ENCODE peak calls at places on chromosome 5, in ten cellular contexts. M is tibial nerve, I is IMR-90, H is vagina, D is sigmoid colon, Q is endothelial cell of umbilical vein, E is uterus, P is body of pancreas, U is transverse colon, Y is breast epithelium. T is an unnamed sample. For H3K4me1, the result is how much of the 10 kb centered on the place peaks cover.

GRCh38 chr5:137470111-137470920 is 28.8 kb downstream of the SPOCK1 start:
- DNase-seq in M (no peak), P (peak), D (peak), H (no peak), E (peak), Q (peak), U (no peak), I (peak), Y (no peak), T (no peak)

GRCh38 chr5:174505621-174506020 is 218.8 kb upstream of the MSX2 start:
- DNase-seq in P (no peak), H (no peak), Q (no peak), I (peak), E (no peak), M (no peak), Y (no peak), U (no peak), D (no peak), T (no peak)

GRCh38 chr5:34053571-34054271 is 10.7 kb upstream of the C1QTNF3 start:
- DNase-seq in P (no peak), U (no peak), H (no peak), E (no peak), Q (no peak), D (no peak), I (no peak), M (no peak), Y (no peak), T (no peak)

GRCh38 chr5:111224561-111224989 is 391 bp downstream of the CAMK4 start:
- DNase-seq in I (peak), D (no peak), Y (no peak), U (no peak), Q (peak), P (no peak), M (no peak), H (no peak), E (no peak), T (no peak)

GRCh38 chr5:96844476-96844990 is 31.8 kb upstream of the ERAP2 start:
- DNase-seq in E (no peak), Y (no peak), M (no peak), U (no peak), H (no peak), D (no peak), Q (no peak), I (peak), P (no peak), T (no peak)

GRCh38 chr5:5648694-5649093 is 226.2 kb downstream of the ICE1 start:
- DNase-seq in U (no peak), E (no peak), I (no peak), P (no peak), D (no peak), H (no peak), M (no peak), Q (no peak), Y (no peak), T (no peak)

GRCh38 chr5:100780376-100780870 is 122.7 kb downstream of the ST8SIA4 start:
- DNase-seq in I (no peak), D (no peak), P (no peak), U (no peak), Y (no peak), M (no peak), E (no peak), Q (no peak), H (no peak), T (no peak)

GRCh38 chr5:17947029-17947428 is 312.8 kb downstream of the TAF11L14 start:
- DNase-seq in I (no peak), D (no peak), M (no peak), E (no peak), U (no peak), P (no peak), Q (no peak), Y (no peak), H (no peak), T (no peak)

GRCh38 chr5:78540335-78541057 is 108.1 kb downstream of the LHFPL2 start:
- DNase-seq in H (no peak), M (no peak), D (peak), U (no peak), Y (no peak), Q (no peak), P (no peak), E (no peak), I (no peak), T (no peak)

GRCh38 chr5:61329729-61330128 is 2.3 kb upstream of the ZSWIM6 start:
- DNase-seq in M (no peak), Y (no peak), U (no peak), D (no peak), I (peak), H (no peak), P (no peak), E (no peak), Q (peak), T (no peak)

GRCh38 chr5:66645039-66645438 is 48.8 kb downstream of the MAST4 start:
- DNase-seq in P (no peak), E (no peak), Q (no peak), H (no peak), I (no peak), D (no peak), U (no peak), M (no peak), Y (no peak), T (no peak)

GRCh38 chr5:37739817-37740261 is 100.0 kb downstream of the GDNF start:
- DNase-seq in E (no peak), Y (no peak), H (no peak), D (no peak), U (no peak), I (peak), P (no peak), Q (no peak), M (no peak), T (no peak)

GRCh38 chr5:140342287-140342686 is 4.1 kb downstream of the HBEGF start:
- DNase-seq in D (peak), I (no peak), H (no peak), E (no peak), M (no peak), U (no peak), Q (no peak), P (no peak), Y (no peak), T (no peak)

DNA sequence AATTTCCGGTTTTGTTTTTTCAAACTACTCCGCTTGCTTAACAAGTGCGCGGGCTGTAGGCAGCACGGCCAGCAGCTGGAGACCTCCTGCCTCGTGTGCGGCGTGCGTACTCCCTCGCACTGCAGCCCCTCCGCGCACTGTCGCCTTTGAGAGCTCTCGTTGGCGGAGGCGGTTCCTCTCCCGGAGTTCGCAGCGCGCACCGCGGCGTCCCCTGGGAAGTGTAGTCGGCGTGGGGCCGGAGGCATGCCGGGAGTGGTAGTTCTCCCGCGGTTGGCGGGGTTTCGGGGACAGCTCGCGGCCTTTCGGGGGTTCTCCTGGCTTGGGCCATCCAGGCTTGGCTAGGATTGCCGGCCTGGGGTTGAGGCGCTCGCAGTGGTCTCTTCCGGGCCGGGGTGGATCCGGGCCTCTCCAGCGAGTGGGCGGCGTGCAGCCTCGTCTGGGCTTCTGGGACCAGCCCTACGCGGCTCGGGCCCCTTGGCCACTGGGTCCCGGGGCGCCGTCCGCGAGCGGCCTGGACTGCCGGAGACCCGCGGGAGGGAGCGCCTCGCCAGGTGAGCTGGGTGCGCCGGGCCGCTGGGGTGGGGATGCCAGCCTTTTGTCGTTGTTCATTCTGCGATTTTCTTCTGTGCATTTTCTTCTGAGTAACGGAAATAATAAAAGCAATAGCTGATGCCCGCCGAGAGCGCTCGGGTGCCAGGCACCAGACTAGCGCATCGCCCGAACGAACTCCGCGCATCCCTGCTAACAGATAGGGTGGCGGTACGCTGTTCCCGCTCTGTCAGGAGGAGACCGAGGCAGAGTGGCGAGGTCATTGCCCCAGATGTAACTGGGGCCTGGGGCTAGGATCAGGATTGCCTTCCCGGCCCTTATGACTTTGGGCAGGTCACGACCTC is at the start of gene ZNF354C:
- DNase-seq in U (peak), E (peak), M (peak), Y (peak), Q (peak), P (peak), H (no peak), I (peak), D (peak), T (peak)
- H3K27ac ChIP-seq in U (peak), E (peak), M (peak), Y (peak), Q (peak), P (peak), H (peak), I (peak), D (peak), T (peak)

GRCh38 chr5:179620703-179621350 is 2.6 kb downstream of the HNRNPH1 start:
- DNase-seq in P (no peak), Q (no peak), M (no peak), D (peak), I (no peak), Y (no peak), H (no peak), E (no peak), U (no peak), T (no peak)
- H3K4me1 ChIP-seq in P (half or more), Q (half or more), M (under half), D (under half), I (under half), Y (under half), H (half or more), E (under half), U (half or more), T (under half)

DNA sequence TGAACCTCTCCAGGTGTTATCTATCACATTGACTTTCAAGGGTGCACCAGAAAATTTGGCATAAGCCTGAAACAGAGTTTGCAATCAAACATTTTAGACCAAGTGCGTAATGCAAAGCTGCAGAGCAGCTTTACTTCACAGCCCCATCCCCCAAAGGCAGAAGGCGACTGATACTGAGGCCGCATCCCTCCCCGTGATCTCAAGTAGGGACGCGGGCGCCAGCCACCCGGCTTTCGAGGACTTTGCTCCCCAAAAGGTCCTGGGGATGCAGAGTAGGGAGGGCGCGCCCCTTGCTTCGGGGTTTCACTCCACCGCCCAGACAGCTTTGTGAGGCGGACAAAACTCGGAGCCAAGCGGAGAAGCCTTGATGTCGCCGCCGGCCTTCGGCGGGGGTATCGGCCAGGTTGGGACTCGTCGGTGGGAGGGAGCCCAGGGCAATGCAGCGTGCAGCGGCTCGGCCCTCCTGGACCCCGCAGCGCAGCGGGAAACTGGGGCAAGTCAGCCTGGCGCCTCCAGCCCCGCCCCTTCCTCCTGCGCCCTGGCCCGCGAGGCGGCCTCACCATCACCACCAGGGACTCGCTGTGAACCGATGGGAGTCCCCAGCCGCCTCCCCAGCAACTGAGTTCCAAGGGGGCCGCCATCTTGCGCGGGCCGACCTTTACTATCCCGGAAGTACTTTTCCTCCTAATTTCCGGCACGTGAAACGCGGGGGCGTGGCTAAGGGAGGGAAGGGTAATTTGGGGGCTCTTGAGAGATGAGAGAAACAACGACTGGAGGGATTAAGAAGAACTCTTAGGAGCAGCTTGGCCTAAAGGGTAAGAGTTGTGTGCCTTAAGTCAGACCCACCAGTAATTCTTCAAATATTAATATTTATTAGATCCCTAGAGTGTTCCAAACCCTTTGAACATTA is at the start of gene MTX3:
- DNase-seq in Y (peak), U (peak), M (peak), P (peak), Q (peak), I (peak), D (peak), H (no peak), E (peak), T (peak)
- TF ChIP-seq POLR2A in Y (no peak), U (peak), M (no peak), P (peak), Q (peak), I (peak), D (peak), H (no peak), E (no peak), T (no peak)

GRCh38 chr5:143749581-143750204 is 62.3 kb upstream of the HMHB1 start:
- DNase-seq in Y (no peak), U (no peak), H (no peak), D (no peak), E (no peak), P (no peak), M (no peak), Q (no peak), I (peak), T (no peak)
- H3K27ac ChIP-seq in Y (no peak), U (no peak), H (no peak), D (no peak), E (no peak), P (no peak), M (no peak), Q (no peak), I (no peak), T (no peak)

DNA sequence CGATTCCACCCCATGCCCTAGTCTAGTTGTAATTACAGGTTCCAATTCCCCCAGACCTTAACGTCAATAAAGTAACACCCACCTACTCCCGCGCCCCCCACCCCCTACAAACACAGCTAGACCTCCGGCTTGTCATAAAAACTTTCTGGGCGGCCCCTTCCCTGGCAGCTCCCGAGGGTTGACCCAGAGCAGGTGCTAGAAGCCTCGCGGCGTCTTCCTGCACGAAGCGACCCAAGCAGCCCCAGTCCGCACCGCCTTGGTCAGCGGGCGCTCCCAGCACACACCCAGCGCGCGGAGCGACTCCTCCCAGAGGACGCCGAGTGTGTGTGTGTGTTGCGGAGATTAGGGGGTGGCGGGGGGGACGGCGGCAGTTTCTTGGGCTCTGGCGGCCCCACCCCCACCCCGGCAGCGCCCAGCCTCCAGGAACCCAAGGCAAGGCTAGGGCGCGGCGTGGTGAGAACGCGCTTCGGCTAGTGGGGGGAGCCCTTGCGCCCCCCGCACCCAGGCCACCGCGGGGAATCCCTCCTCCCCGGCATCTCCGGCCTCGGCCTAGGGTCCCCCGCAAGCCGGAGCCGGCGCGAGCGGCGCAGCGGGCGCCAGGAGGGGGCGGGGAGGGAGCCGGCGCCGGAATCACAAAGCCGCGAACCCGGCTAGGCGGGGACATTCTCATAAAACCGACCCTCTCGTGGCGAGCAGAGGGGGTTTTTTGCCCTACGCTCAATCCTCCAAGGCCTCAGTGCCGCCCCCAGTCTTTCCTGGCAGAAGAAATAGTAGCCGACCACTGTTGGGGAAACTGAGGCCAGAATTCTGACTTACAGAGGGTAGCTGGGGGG is 2.2 kb downstream of the PCDH1 start:
- DNase-seq in Q (peak), P (peak), M (no peak), D (no peak), Y (peak), U (peak), E (peak), I (no peak), H (peak), T (no peak)
- H3K4me1 ChIP-seq in Q (under half), P (under half), M (under half), D (under half), Y (under half), U (under half), E (under half), I (under half), H (under half), T (half or more)

GRCh38 chr5:180860887-180861822 is at the start of gene ZFP62:
- DNase-seq in P (peak), Q (peak), M (peak), I (peak), D (peak), H (no peak), Y (peak), E (peak), U (peak), T (peak)
- TF ChIP-seq POLR2A in P (peak), Q (peak), M (no peak), I (peak), D (no peak), H (no peak), Y (no peak), E (peak), U (peak), T (no peak)